ENCODE peak calls at places on chromosomes 11 and 22, in five cellular contexts. M, O, Z, E and A are unnamed samples.

GRCh38 chr11:73333173-73333572 is 25.1 kb downstream of the ARHGEF17 start:
- DNase-seq in M (no peak), O (no peak), Z (no peak), E (no peak), A (no peak)

GRCh38 chr11:3808846-3809623 is 675 bp downstream of the PGAP2 start:
- DNase-seq in M (peak), O (no peak), Z (no peak), E (peak), A (peak)

GRCh38 chr22:20999350-21000214 is 2.3 kb downstream of the THAP7 start:
- DNase-seq in M (no peak), O (no peak), Z (no peak), E (no peak), A (no peak)

GRCh38 chr22:43136255-43136654 is 6.9 kb downstream of the MCAT start:
- DNase-seq in M (no peak), O (no peak), Z (no peak), E (peak), A (peak)

GRCh38 chr11:86463120-86463519 is 88.4 kb downstream of the CCDC81 start:
- DNase-seq in M (no peak), O (no peak), Z (no peak), E (no peak), A (no peak)

GRCh38 chr11:14381968-14382367 is 23.0 kb upstream of the RRAS2 start:
- DNase-seq in M (no peak), O (no peak), Z (no peak), E (no peak), A (no peak)

GRCh38 chr22:42434283-42434682 is 2.1 kb upstream of the NFAM1 start:
- DNase-seq in M (no peak), O (no peak), Z (no peak), E (no peak), A (no peak)

GRCh38 chr22:27671413-27671721 is 130.2 kb downstream of the MN1 start:
- DNase-seq in M (no peak), O (no peak), Z (no peak), E (no peak), A (no peak)

GRCh38 chr22:29600846-29601245 is 2.6 kb upstream of the NF2 start:
- DNase-seq in M (no peak), O (no peak), Z (no peak), E (no peak), A (no peak)

GRCh38 chr11:130644187-130644586 is 195.7 kb downstream of the ADAMTS15 start:
- DNase-seq in M (no peak), O (no peak), Z (no peak), E (no peak), A (no peak)

GRCh38 chr22:50434849-50435700 is 39.8 kb downstream of the SBF1 start:
- DNase-seq in M (no peak), O (no peak), Z (no peak), E (no peak), A (no peak)

GRCh38 chr11:2516276-2517015 is 71.6 kb downstream of the KCNQ1 start:
- DNase-seq in M (no peak), O (no peak), Z (peak), E (no peak), A (no peak)

GRCh38 chr11:60810151-60810550 is 25.0 kb downstream of the MS4A10 start:
- DNase-seq in M (no peak), O (no peak), Z (no peak), E (no peak), A (no peak)

GRCh38 chr11:96102664-96103068 is 178.8 kb upstream of the MTMR2 start:
- DNase-seq in M (no peak), O (peak), Z (no peak), E (no peak), A (no peak)
- H3K27ac ChIP-seq in M (no peak), O (peak), Z (no peak), E (no peak), A (no peak)

GRCh38 chr11:9601876-9602199 is 28.4 kb downstream of the WEE1 start:
- DNase-seq in M (no peak), O (no peak), Z (no peak), E (no peak), A (no peak)

GRCh38 chr11:9601041-9601875 is 27.8 kb downstream of the WEE1 start:
- DNase-seq in M (peak), O (peak), Z (peak), E (no peak), A (peak)

GRCh38 chr11:9596926-9597325 is 23.5 kb downstream of the WEE1 start:
- DNase-seq in M (no peak), O (no peak), Z (no peak), E (no peak), A (no peak)

GRCh38 chr11:9600651-9601040 is 27.2 kb downstream of the WEE1 start:
- DNase-seq in M (peak), O (no peak), Z (no peak), E (no peak), A (no peak)

DNA sequence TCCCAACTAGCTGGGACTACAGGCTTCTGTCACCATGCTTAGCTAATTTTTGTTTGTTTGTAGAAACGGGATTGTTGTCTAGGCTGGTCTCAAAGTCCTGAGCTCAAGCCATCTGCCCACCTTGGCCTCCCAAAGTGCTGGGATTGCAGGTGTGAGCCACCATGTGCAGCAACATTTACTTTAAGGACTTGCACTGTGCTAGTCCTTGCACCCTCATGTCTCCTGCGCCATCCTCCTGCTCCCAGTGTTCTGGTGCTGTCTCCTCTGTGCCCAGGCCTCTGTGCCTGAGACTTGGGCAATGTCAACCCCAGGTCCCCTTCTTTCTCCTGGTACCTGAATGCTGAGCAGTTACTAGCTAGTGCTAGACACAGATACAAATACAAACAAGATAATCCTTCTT is 26.7 kb downstream of the WEE1 start:
- DNase-seq in M (no peak), O (no peak), Z (no peak), E (no peak), A (no peak)
- H3K27ac ChIP-seq in M (no peak), O (no peak), Z (no peak), E (no peak), A (no peak)

GRCh38 chr11:65559951-65560537 is 1.9 kb upstream of the LTBP3 start:
- DNase-seq in M (no peak), O (no peak), Z (peak), E (no peak), A (no peak)
- H3K27ac ChIP-seq in M (no peak), O (peak), Z (peak), E (no peak), A (no peak)

DNA sequence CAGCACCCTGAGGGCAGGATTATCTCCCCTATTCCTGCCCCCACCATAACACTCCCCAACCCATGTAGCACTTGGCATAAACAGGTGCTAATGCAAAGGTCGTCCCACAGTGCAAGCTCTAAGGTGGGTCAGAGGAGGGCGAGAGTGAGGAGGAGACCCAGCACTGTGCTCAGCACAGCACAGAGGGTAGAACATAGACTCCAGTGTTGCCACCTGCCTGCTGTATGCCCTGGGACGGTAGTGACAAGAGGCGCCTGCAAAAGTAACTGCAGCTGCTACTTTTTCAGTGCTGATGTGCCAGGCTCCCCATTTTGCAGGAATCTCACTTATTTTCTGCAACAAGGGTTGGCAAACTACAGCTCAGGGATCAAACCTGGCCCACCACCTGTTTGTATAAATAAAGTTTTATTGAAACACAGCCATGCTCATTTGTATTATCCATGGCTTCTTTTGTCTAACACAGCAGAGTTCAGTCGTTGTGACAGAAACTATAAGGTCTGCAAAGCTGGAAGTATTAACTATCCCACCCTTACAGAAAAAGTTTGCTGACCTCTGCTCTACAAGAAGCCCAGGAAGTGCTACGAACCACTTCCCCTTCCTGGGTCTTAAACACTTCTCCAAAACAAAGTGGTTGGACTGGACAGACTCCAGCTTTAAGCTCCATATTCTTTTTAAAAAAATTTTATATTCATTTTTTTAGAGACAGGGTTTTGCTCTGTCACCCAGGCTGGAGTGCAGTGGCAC is 16.9 kb upstream of the CDC42BPG start:
- DNase-seq in M (no peak), O (no peak), Z (no peak), E (no peak), A (no peak)
- H3K27ac ChIP-seq in M (no peak), O (no peak), Z (peak), E (no peak), A (peak)

GRCh38 chr11:69674886-69675714 is at the start of gene LTO1:
- DNase-seq in M (peak), O (peak), Z (peak), E (peak), A (peak)
- H3K27ac ChIP-seq in M (peak), O (peak), Z (peak), E (peak), A (peak)

GRCh38 chr11:79431535-79431934 is 9.3 kb downstream of the TENM4 start:
- DNase-seq in M (no peak), O (no peak), Z (no peak), E (no peak), A (no peak)
- H3K27ac ChIP-seq in M (no peak), O (no peak), Z (no peak), E (no peak), A (no peak)

GRCh38 chr22:39534092-39534506 is 1.6 kb upstream of the RPS19BP1 start:
- DNase-seq in M (no peak), O (no peak), Z (no peak), E (no peak), A (no peak)
- H3K27ac ChIP-seq in M (no peak), O (peak), Z (no peak), E (no peak), A (no peak)

DNA sequence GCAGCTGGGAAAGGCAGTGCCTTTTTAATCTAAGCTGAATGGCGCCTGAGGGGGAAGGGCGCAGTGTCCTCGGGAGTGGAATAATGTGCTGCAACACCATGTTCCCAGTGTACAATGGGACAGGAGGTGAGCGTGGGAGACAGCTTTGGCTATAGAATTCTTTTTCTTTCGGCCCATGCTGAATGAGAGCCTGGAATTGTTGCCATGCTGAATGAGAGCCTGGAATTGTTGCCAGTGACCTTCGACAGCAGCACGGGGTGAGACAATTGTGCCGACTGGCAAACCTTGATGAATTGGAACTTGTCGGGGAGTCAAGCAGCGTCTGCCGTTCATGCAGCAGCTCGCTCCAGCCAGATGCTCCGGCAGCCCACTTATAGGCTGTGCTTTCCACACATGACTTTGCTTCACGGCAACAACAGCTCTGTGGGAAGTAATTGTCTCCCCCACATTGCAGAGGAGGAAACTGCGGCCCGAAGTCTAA is 141.4 kb upstream of the E2F8 start:
- DNase-seq in M (no peak), O (no peak), Z (no peak), E (no peak), A (no peak)
- H3K27ac ChIP-seq in M (no peak), O (no peak), Z (no peak), E (no peak), A (no peak)